ENCODE peak calls at places on chromosomes 12 and 14, in six cellular contexts. B is H9, N is mammary epithelial cell, D is ovary, L is upper lobe of right lung, M is tibial nerve. F is an unnamed sample.

GRCh38 chr14:61461808-61462275 is 140.5 kb downstream of the PRKCH start:
- DNase-seq in B (no peak), N (peak; percentile 63), D (no peak), L (no peak), M (no peak), F (no peak)

GRCh38 chr12:93002278-93003054 is 73.4 kb upstream of the EEA1 start:
- DNase-seq in B (no peak), N (peak; percentile 21), D (no peak), L (no peak), M (no peak), F (no peak)

GRCh38 chr14:89291351-89291940 is 125.6 kb downstream of the FOXN3 start:
- DNase-seq in B (no peak), N (no peak), D (no peak), L (no peak), M (no peak), F (no peak)

GRCh38 chr14:83924259-83924658 is 1605.7 kb upstream of the FLRT2 start:
- DNase-seq in B (no peak), N (no peak), D (no peak), L (no peak), M (no peak), F (no peak)

GRCh38 chr12:109934026-109934425 is 34.0 kb downstream of the TCHP start:
- DNase-seq in B (no peak), N (no peak), D (peak; percentile 53), L (no peak), M (no peak), F (no peak)

GRCh38 chr14:22422238-22422637 is 166.8 kb downstream of the DAD1 start:
- DNase-seq in B (no peak), N (no peak), D (no peak), L (no peak), M (no peak), F (no peak)

GRCh38 chr14:91009501-91010152 is 50.8 kb downstream of the RPS6KA5 start:
- DNase-seq in B (no peak), N (no peak), D (no peak), L (no peak), M (no peak), F (no peak)

GRCh38 chr12:754871-755562 is 2.6 kb downstream of the WNK1 start:
- DNase-seq in B (no peak), N (peak; percentile 67), D (no peak), L (no peak), M (no peak), F (no peak)

GRCh38 chr12:96420255-96420930 is 20.2 kb upstream of the CDK17 start:
- DNase-seq in B (no peak), N (no peak), D (no peak), L (no peak), M (no peak), F (no peak)

GRCh38 chr14:59391388-59391787 is 73.8 kb downstream of the GPR135 start:
- DNase-seq in B (no peak), N (no peak), D (no peak), L (no peak), M (no peak), F (no peak)

GRCh38 chr12:125696044-125696443 is 630.8 kb downstream of the AACS start:
- DNase-seq in B (no peak), N (no peak), D (no peak), L (no peak), M (no peak), F (no peak)

GRCh38 chr14:74599201-74599809 is 12.7 kb downstream of the LTBP2 start:
- DNase-seq in B (no peak), N (no peak), D (peak; percentile 74), L (no peak), M (no peak), F (no peak)

GRCh38 chr14:89625988-89626806 is 209.2 kb upstream of the FOXN3 start:
- DNase-seq in B (no peak), N (no peak), D (no peak), L (no peak), M (no peak), F (no peak)

GRCh38 chr12:110174373-110174996 is 50.3 kb downstream of the IFT81 start:
- DNase-seq in B (no peak), N (no peak), D (no peak), L (no peak), M (no peak), F (no peak)

GRCh38 chr12:1591029-1591428 is 3.4 kb downstream of the FBXL14 start:
- DNase-seq in B (no peak), N (peak; percentile 52), D (no peak), L (no peak), M (no peak), F (no peak)

GRCh38 chr12:113688313-113688712 is 216.6 kb upstream of the LHX5 start:
- DNase-seq in B (no peak), N (no peak), D (no peak), L (no peak), M (no peak), F (no peak)

GRCh38 chr14:89134640-89135039 is 282.4 kb downstream of the FOXN3 start:
- DNase-seq in B (no peak), N (no peak), D (no peak), L (no peak), M (no peak), F (no peak)

GRCh38 chr12:106871477-106871876 is 84.2 kb upstream of the TMEM263 start:
- DNase-seq in B (no peak), N (peak; percentile 53), D (no peak), L (no peak), M (no peak), F (no peak)

GRCh38 chr12:102067574-102068258 is 5.9 kb upstream of the WASHC3 start:
- DNase-seq in B (no peak), N (no peak), D (no peak), L (no peak), M (no peak), F (no peak)

GRCh38 chr12:102064476-102064875 is 2.7 kb upstream of the WASHC3 start:
- DNase-seq in B (no peak), N (no peak), D (no peak), L (no peak), M (no peak), F (no peak)

DNA sequence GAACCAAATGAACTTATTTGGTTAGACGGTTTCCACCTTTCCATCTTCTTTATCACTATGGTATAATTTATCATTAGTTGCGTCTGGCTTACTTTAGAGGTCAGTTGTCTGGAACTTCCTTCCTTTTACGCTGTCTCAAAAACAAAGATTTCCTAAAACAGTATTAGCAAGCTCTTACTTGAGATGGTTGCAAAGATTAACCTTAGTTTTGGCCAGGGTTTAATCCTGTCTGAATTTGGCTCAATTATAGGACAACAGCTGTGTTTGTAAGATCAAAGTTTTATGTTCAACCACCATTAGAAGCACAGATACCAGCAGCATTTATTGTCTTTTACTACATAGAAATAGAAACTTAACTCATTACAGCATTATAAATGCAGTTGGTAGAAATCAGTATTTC is 7.9 kb upstream of the WASHC3 start:
- DNase-seq in B (no peak), N (no peak), D (no peak), L (no peak), M (no peak), F (no peak)
- H3K9me3 ChIP-seq in B (no peaks in the 10 kb centered on the region), N (no peaks in the 10 kb centered on the region), D (no peaks in the 10 kb centered on the region), L (no peaks in the 10 kb centered on the region), M (no peaks in the 10 kb centered on the region), F (no peaks in the 10 kb centered on the region)

GRCh38 chr12:46246021-46246700 is 22.7 kb downstream of the SLC38A1 start:
- DNase-seq in B (no peak), N (no peak), D (no peak), L (no peak), M (no peak), F (no peak)
- H3K9me3 ChIP-seq in B (no peaks in the 10 kb centered on the region), N (no peaks in the 10 kb centered on the region), D (no peaks in the 10 kb centered on the region), L (no peaks in the 10 kb centered on the region), M (no peaks in the 10 kb centered on the region), F (no peaks in the 10 kb centered on the region)

GRCh38 chr14:104424406-104425072 is 155.0 kb upstream of the C14orf180 start:
- DNase-seq in B (no peak), N (no peak), D (peak; percentile 82), L (peak; percentile 60), M (no peak), F (no peak)
- H3K9me3 ChIP-seq in B (no peaks in the 10 kb centered on the region), N (peaks cover 7% of the 10 kb centered on the region), D (no peaks in the 10 kb centered on the region), L (no peaks in the 10 kb centered on the region), M (no peaks in the 10 kb centered on the region), F (no peaks in the 10 kb centered on the region)

GRCh38 chr14:19878029-19878642 is 3.2 kb downstream of the OR4K2 start:
- DNase-seq in B (no peak), N (peak; percentile 12), D (no peak), L (no peak), M (no peak), F (no peak)
- H3K9me3 ChIP-seq in B (peaks cover 88% of the 10 kb centered on the region), N (peaks cover 5% of the 10 kb centered on the region), D (no peaks in the 10 kb centered on the region), L (no peaks in the 10 kb centered on the region), M (no peaks in the 10 kb centered on the region), F (no peaks in the 10 kb centered on the region)

DNA sequence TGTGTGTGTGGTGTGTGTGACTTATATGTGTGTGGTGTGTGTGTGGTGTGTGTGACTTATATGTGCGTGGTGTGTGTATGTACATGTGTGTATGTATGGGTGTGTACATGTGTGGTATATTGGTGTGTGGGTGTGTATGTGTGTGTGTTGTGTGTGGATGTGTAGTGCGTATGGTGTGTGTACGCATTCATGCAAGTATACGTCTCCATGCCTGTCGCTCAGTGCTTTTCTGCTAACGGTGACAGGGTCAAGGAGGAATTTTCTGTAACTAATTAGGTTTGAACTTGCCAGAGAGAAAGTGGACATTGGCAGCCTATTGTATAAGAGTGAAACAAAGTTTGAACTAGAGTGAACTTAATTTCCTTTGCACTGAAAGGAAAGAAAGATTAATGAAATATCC is 120.8 kb upstream of the GSC start:
- DNase-seq in B (no peak), N (no peak), D (no peak), L (no peak), M (no peak), F (no peak)
- H3K9me3 ChIP-seq in B (no peaks in the 10 kb centered on the region), N (peaks cover 13% of the 10 kb centered on the region), D (no peaks in the 10 kb centered on the region), L (no peaks in the 10 kb centered on the region), M (no peaks in the 10 kb centered on the region), F (no peaks in the 10 kb centered on the region)

F was measured in T-helper 17 cell.